ENCODE peak calls at places on chromosomes 13 and 19, in eight cellular contexts. X is stimulated activated CD4-positive, alpha-beta T cell treated with anti-CD3 and anti-CD28 coated beads, Interleukin-1b, Interleukin-23, amount 100 ng/mL, for 24 hours; V is fibroblast of villous mesenchyme; G is amniotic stem cell; L is CD8-positive, alpha-beta memory T cell; F is EL; I is neuronal stem cell; R is HS-5. E is an unnamed sample.

GRCh38 chr19:41407271-41407670 is 9.7 kb downstream of the BCKDHA start:
- DNase-seq in L (no peak), F (no peak), I (no peak), R (no peak), V (peak; percentile 23), X (no peak), G (no peak), E (no peak)

GRCh38 chr13:109381546-109382180 is 404.7 kb downstream of the IRS2 start:
- DNase-seq in V (peak; percentile 84), F (peak; percentile 80), R (no peak), I (no peak), G (no peak), L (no peak), X (no peak), E (no peak)

GRCh38 chr19:54439174-54439851 is 9.7 kb upstream of the LENG8 start:
- DNase-seq in X (no peak), R (no peak), L (no peak), I (no peak), F (no peak), G (no peak), V (peak; percentile 22), E (no peak)

GRCh38 chr19:47158879-47159509 is 28.4 kb downstream of the SAE1 start:
- DNase-seq in V (peak; percentile 34), L (no peak), X (no peak), R (no peak), F (peak; percentile 27), I (no peak), G (no peak), E (no peak)

GRCh38 chr13:79749556-79749955 is 268.6 kb downstream of the NDFIP2 start:
- DNase-seq in G (no peak), R (no peak), I (no peak), X (no peak), L (no peak), V (peak; percentile 28), F (no peak), E (no peak)

GRCh38 chr19:35459414-35460082 is 11.5 kb downstream of the FFAR2 start:
- DNase-seq in R (no peak), X (no peak), L (no peak), I (no peak), F (no peak), G (no peak), V (peak; percentile 16), E (no peak)

GRCh38 chr13:94761407-94761806 is 49.1 kb upstream of the SOX21 start:
- DNase-seq in L (no peak), I (no peak), V (no peak), F (no peak), G (no peak), R (no peak), X (no peak), E (no peak)

GRCh38 chr13:77040076-77040475 is 13.1 kb upstream of the FBXL3 start:
- DNase-seq in G (no peak), X (no peak), R (no peak), F (no peak), I (no peak), V (no peak), L (no peak), E (no peak)

GRCh38 chr19:1183543-1184172 is 9.6 kb upstream of the SBNO2 start:
- DNase-seq in V (no peak), G (peak; percentile 64), L (no peak), F (peak; percentile 88), X (no peak), I (no peak), R (no peak), E (no peak)